ENCODE peak calls at places on chromosomes 5 and 9, in eight cellular contexts. M is tibial nerve, J is lung, K is transverse colon, S is breast epithelium, P is choroid plexus epithelial cell, O is suprapubic skin, T is fibroblast of mammary gland. Y is an unnamed sample.
A peak's percentile ranks its signal among the peaks of the same experiment; 100 is the strongest.

GRCh38 chr9:18059447-18059846 is 414.5 kb upstream of the ADAMTSL1 start:
- DNase-seq in P (no peak), J (no peak), K (no peak), O (no peak), S (no peak), M (no peak), T (no peak), Y (no peak)

GRCh38 chr9:83199240-83199639 is 136.3 kb upstream of the RASEF start:
- DNase-seq in J (no peak), T (peak; percentile 40), O (no peak), S (peak; percentile 37), M (peak; percentile 43), P (peak; percentile 84), K (peak; percentile 33), Y (no peak)

GRCh38 chr5:73188764-73189521 is 15.9 kb downstream of the TMEM174 start:
- DNase-seq in S (no peak), O (no peak), J (no peak), T (no peak), K (no peak), P (peak; percentile 73), M (no peak), Y (no peak)

GRCh38 chr5:114185274-114185673 is 176.6 kb upstream of the KCNN2 start:
- DNase-seq in S (no peak), J (no peak), M (no peak), T (peak; percentile 59), O (no peak), P (no peak), K (no peak), Y (no peak)

GRCh38 chr5:143197260-143197656 is 206.2 kb downstream of the NR3C1 start:
- DNase-seq in J (no peak), M (no peak), S (no peak), O (no peak), K (no peak), T (peak; percentile 48), P (no peak), Y (no peak)

GRCh38 chr5:127858116-127858784 is 155.1 kb downstream of the CCDC192 start:
- DNase-seq in O (no peak), K (no peak), P (no peak), T (no peak), M (no peak), J (no peak), S (no peak), Y (no peak)

GRCh38 chr9:99000480-99001395 is 57.0 kb downstream of the COL15A1 start:
- DNase-seq in M (peak; percentile 67), J (no peak), K (peak; percentile 51), P (peak; percentile 93), S (no peak), T (peak; percentile 81), O (peak; percentile 77), Y (peak; percentile 67)

GRCh38 chr9:130450344-130451003 is 5.7 kb downstream of the ASS1 start:
- DNase-seq in K (peak; percentile 79), T (no peak), M (no peak), P (no peak), O (no peak), S (no peak), J (no peak), Y (no peak)

GRCh38 chr9:69472101-69472625 is 147.1 kb downstream of the ENTREP1 start:
- DNase-seq in J (no peak), M (no peak), P (no peak), T (no peak), K (no peak), O (no peak), S (no peak), Y (no peak)

GRCh38 chr5:171323806-171324632 is 15.0 kb downstream of the TLX3 start:
- DNase-seq in T (no peak), S (no peak), M (no peak), P (no peak), O (no peak), K (no peak), J (no peak), Y (no peak)

GRCh38 chr9:109315889-109316640 is 4.8 kb downstream of the EPB41L4B start:
- DNase-seq in O (peak; percentile 86), K (peak; percentile 88), T (peak; percentile 75), S (peak; percentile 91), P (no peak), M (peak; percentile 66), J (peak; percentile 88), Y (no peak)

GRCh38 chr5:4058899-4059298 is 463.3 kb downstream of the IRX1 start:
- DNase-seq in M (no peak), J (no peak), O (no peak), S (no peak), K (no peak), T (no peak), P (no peak), Y (no peak)

GRCh38 chr5:104299998-104300706 is 737.6 kb upstream of the NUDT12 start:
- DNase-seq in M (no peak), P (no peak), K (no peak), O (no peak), S (no peak), J (no peak), T (no peak), Y (no peak)

GRCh38 chr5:135013947-135014570 is 20.0 kb downstream of the PITX1 start:
- DNase-seq in S (peak; percentile 72), M (no peak), P (no peak), O (peak; percentile 62), K (no peak), T (peak; percentile 22), J (no peak), Y (peak; percentile 76)

GRCh38 chr5:73280821-73281746 is 108.1 kb downstream of the TMEM174 start:
- DNase-seq in P (peak; percentile 67), T (peak; percentile 86), M (peak; percentile 82), J (peak; percentile 71), O (no peak), K (no peak), S (peak; percentile 74), Y (no peak)

GRCh38 chr5:115450741-115451140 is 93.8 kb downstream of the FEM1C start:
- DNase-seq in O (no peak), K (no peak), P (peak; percentile 90), S (no peak), M (no peak), T (peak; percentile 94), J (no peak), Y (no peak)

DNA sequence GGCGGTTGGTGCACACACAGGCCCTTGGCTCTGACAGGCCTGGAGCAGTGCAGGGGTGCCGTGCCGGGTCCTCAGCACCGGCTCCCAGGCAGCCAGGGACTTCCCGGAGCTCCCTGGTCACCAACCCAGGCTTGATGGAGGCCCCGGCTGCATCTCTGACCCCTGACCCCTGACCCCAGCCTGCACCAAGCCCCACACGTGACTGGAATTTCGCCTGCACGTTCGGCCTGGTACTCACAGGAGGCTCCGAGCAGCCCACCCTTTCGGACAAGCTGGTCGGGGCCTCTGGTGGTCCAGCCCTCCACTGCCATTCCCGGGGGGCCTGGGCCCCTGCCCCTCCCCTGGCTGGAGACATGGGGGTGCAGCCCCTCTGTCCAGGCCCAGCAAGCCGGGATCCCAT is 25.4 kb upstream of the UBAC1 start:
- DNase-seq in O (no peak), M (no peak), T (no peak), P (no peak), S (no peak), J (no peak), K (no peak), Y (no peak)
- H3K4me3 ChIP-seq in O (no peak overlapping the region), M (no peak overlapping the region), T (no peak overlapping the region), P (no peak overlapping the region), S (no peak overlapping the region), J (no peak overlapping the region), K (no peak overlapping the region), Y (no peak overlapping the region)

DNA sequence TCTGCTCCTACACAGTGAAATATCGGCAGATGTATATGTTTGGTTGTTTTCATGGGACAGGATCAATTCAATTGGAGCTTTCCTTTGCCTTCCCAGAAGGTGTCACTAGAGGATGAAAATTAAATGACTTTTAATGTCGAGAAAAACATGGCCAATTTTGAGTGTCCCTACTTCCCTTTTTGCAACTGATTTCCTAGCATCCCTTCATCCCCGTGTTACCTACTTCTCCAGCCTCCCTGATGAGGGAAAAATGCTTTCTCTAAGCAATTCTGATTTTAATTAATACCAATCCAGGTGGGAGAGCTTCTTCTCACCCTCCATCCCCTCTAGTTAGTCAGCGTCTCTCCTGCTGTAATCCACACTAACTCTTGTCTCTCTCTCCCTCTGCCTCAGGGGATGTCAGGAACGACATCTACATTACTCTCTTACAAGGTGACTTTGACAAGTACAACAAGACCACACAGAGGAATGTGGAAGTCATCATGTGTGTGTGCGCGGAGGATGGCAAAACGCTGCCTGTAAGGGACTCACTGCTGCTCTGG is 64.9 kb downstream of the DOCK2 start:
- DNase-seq in J (no peak), K (no peak), T (peak; percentile 67), S (no peak), P (peak; percentile 72), O (no peak), M (no peak), Y (no peak)
- TF ChIP-seq CTCF in J (no peak), K (no peak), T (peak; percentile 62), S (no peak), P (peak; percentile 70), O (peak; percentile 15), M (no peak), Y (no peak)

DNA sequence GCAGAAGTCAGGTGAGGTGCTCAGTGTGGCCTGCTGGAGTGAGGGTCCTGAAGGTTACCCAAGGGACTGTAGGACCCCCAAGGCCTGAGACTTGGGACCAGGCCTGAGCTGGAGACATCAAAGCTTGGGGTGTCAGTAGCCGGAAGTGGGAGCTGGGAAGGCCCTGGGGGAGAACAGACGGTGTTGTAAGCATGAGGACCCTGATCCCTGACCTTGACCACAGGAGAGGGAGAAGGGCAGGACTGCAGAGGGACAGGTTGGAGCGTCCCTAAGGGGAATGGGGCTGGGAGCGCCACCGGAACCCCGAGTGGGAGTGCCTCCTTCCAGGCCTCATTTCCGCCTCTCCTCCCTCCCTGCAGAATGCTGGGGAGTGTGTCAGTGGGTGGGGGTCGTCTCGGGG is 533 bp downstream of the TTC16 start:
- DNase-seq in M (no peak), P (no peak), J (no peak), K (no peak), S (no peak), T (no peak), O (no peak), Y (no peak)
- H3K4me3 ChIP-seq in M (peak overlapping the region; percentile 85), P (no peak overlapping the region), J (no peak overlapping the region), K (no peak overlapping the region), S (peak overlapping the region; percentile 73), T (peak overlapping the region; percentile 88), O (peak overlapping the region; percentile 70), Y (peak overlapping the region; percentile 83)

GRCh38 chr5:11619339-11620028 is 284.8 kb downstream of the CTNND2 start:
- DNase-seq in J (no peak), O (no peak), T (peak; percentile 8), P (peak; percentile 0), K (no peak), M (no peak), S (no peak), Y (no peak)
- TF ChIP-seq CTCF in J (no peak), O (peak; percentile 19), T (no peak), P (no peak), K (peak; percentile 16), M (no peak), S (no peak), Y (no peak)

DNA sequence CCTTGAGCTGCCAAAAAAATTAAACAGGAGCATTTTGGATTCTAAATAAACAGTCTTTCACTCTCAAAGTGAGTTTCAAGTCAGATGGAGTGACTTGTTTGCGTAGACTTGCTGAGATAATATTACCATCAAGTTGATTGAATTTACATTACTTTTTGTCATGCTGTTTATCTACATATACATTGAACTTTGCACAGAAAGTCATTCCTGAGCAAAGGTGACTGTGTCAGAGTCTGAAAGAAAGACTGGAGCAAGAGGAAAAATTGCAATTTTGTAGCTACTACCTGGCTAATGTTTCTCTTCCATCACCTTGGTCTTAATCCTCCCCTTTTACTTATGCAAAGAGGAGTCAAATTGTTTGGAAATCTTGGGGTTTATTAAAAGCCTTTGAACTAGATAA is 179.4 kb downstream of the PTTG1 start:
- DNase-seq in O (no peak), P (no peak), T (no peak), J (no peak), M (no peak), K (no peak), S (no peak), Y (no peak)
- H3K4me3 ChIP-seq in O (no peak overlapping the region), P (no peak overlapping the region), T (no peak overlapping the region), J (no peak overlapping the region), M (no peak overlapping the region), K (no peak overlapping the region), S (no peak overlapping the region), Y (no peak overlapping the region)